ENCODE peak calls at places on chromosomes 5 and 9, in eight cellular contexts. D is tibial nerve, Q is mammary epithelial cell, B is A549, T is lung, I is epithelial cell of proximal tubule, C is hepatocyte, X is adrenal gland. P is an unnamed sample.
A peak's percentile ranks its signal among the peaks of the same experiment; 100 is the strongest.

GRCh38 chr5:158212915-158213314 is 354.0 kb upstream of the CLINT1 start:
- DNase-seq in T (no peak), D (no peak), B (peak; percentile 21), C (no peak), Q (no peak), X (peak; percentile 9), I (no peak), P (no peak)

GRCh38 chr5:100668511-100668910 is 133.3 kb downstream of the FAM174A start:
- DNase-seq in X (no peak), I (no peak), D (no peak), T (no peak), C (no peak), Q (peak; percentile 32), B (no peak), P (no peak)

GRCh38 chr5:6732634-6733410 is 19.6 kb downstream of the TENT4A start:
- DNase-seq in T (no peak), C (no peak), D (no peak), I (no peak), B (no peak), X (peak; percentile 43), Q (peak; percentile 58), P (no peak)

GRCh38 chr9:100602302-100602930 is 24.5 kb downstream of the CAVIN4 start:
- DNase-seq in X (peak; percentile 37), D (peak; percentile 22), I (peak; percentile 41), Q (peak; percentile 58), B (peak; percentile 64), C (peak; percentile 74), T (no peak), P (no peak)

GRCh38 chr5:172901012-172901780 is 58.0 kb upstream of the RPL26L1 start:
- DNase-seq in X (peak; percentile 80), Q (no peak), B (peak; percentile 94), T (no peak), D (no peak), I (peak; percentile 91), C (peak; percentile 61), P (peak; percentile 53)

GRCh38 chr5:26535215-26535614 is 503.2 kb downstream of the CDH9 start:
- DNase-seq in D (no peak), Q (no peak), B (no peak), X (no peak), C (no peak), T (no peak), I (no peak), P (no peak)

GRCh38 chr5:181243521-181244307 is at the start of gene RACK1:
- DNase-seq in T (peak; percentile 92), C (peak; percentile 93), D (peak; percentile 86), Q (peak; percentile 86), I (peak; percentile 78), X (peak; percentile 92), B (peak; percentile 92), P (peak; percentile 87)

GRCh38 chr9:15277400-15278137 is 29.4 kb downstream of the TTC39B start:
- DNase-seq in D (no peak), T (no peak), C (no peak), Q (peak; percentile 22), X (peak; percentile 64), I (peak; percentile 74), B (peak; percentile 22), P (no peak)

GRCh38 chr5:171336486-171337206 is 27.6 kb downstream of the TLX3 start:
- DNase-seq in B (peak; percentile 70), Q (peak; percentile 54), I (peak; percentile 9), X (peak; percentile 45), T (no peak), C (peak; percentile 40), D (peak; percentile 13), P (no peak)

DNA sequence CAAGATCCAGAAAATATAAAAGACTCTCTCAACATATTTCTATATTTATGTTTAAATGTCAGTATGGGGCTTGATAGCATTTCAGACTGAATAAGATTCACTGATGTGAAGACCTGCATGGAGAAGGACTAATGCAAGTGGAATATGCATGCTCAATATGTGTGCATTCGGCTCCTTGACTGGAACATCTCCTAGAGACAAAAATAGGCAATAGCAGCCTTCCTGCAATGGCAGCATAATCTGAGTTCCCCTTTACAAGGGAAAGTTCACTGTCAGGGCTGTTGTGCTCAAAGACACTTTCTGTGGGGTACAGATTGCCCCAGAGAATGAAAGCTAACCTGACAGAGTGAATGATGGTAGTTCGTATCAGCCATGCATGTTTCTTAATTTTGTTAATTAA is 42.4 kb downstream of the STARD4 start:
- DNase-seq in Q (no peak), X (no peak), T (no peak), D (no peak), I (no peak), C (no peak), B (no peak), P (no peak)
- TF ChIP-seq CTCF in Q (peak; percentile 41), X (no peak), T (no peak), D (no peak), I (no peak), C (no peak), B (no peak), P (no peak)

DNA sequence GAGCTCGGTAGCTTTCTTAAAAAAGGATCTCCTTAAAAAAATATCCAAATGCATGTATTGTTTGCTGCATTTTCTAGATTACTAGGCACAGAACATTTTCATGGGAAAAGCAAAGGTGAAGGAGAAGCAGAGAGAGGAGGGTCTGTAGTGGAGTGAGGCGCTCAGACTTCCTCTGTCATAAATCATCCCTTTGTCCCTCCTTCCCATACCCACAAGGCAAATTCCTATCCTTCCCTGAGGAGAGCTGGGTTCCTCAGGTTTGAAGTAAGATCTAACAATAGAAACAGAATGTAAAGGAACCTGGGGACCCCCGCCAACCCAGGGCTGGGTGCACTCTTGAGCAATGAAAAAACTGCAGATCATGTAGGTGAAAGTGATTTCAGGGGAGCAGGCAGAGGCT is 149.2 kb upstream of the ANKH start:
- DNase-seq in B (no peak), C (no peak), Q (no peak), D (no peak), I (no peak), T (no peak), X (no peak), P (no peak)
- H3K4me3 ChIP-seq in B (no peak overlapping the region), C (no peak overlapping the region), Q (no peak overlapping the region), D (no peak overlapping the region), I (no peak overlapping the region), T (no peak overlapping the region), X (no peak overlapping the region), P (no peak overlapping the region)

DNA sequence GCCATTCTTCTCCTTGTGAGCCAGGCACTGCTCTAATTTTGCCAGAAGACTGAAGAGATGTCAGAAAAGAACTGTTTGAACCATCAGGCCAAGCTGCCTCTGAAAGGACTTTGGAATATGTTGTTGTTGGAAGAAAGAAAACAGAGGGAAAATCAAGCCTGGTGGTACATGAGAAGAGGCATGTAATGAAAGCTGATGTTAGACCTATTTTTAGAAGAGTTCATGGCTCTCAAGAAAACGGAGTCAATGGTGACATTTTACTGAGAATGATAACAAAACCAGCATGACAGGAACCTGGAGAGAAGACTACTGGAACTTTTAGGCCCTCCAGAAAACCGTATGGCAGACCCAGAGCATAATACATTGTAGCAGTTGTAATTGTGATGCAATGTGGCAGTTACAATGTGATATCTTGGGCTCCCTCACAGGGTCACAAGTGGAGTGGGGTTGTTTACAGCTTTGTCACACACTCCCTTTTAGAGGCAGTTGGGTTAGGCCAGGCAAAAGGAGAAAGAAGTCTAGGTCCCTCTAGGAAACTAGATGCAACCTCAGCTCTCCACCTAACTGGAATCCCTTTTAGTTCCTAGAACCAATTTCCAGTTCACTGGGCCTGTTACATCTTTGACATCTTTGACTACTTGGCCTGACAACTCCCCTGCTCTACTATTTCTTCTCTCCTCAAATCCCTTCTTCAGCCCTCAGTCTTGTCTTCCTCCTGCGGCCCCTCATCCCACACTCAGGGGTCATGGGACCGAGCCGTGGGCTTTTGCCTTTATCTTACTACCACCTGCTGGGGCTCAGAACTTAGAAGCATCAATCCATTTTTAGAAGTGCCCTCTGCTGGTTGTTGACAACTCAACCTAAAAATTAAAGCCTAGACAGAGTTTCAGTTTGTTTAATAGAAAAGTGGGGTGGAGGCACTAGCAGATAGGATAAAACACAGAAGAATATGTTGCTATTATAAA is 61.2 kb upstream of the JAK2 start:
- DNase-seq in B (peak; percentile 36), I (no peak), T (no peak), Q (peak; percentile 28), X (no peak), D (no peak), C (peak; percentile 10), P (no peak)
- TF ChIP-seq CTCF in B (peak; percentile 63), I (peak; percentile 67), T (peak; percentile 16), Q (peak; percentile 44), X (peak; percentile 20), D (no peak), C (peak; percentile 36), P (peak; percentile 27)

GRCh38 chr5:94281402-94281801 is 337.0 kb downstream of the KIAA0825 start:
- DNase-seq in Q (no peak), C (no peak), B (no peak), D (no peak), I (no peak), X (no peak), T (no peak), P (no peak)

GRCh38 chr5:94274684-94275083 is 343.7 kb downstream of the KIAA0825 start:
- DNase-seq in B (no peak), I (no peak), T (no peak), X (no peak), D (no peak), Q (no peak), C (no peak), P (no peak)

GRCh38 chr5:94276751-94277150 is 341.7 kb downstream of the KIAA0825 start:
- DNase-seq in X (peak; percentile 66), C (no peak), I (no peak), T (no peak), Q (no peak), D (no peak), B (no peak), P (no peak)

DNA sequence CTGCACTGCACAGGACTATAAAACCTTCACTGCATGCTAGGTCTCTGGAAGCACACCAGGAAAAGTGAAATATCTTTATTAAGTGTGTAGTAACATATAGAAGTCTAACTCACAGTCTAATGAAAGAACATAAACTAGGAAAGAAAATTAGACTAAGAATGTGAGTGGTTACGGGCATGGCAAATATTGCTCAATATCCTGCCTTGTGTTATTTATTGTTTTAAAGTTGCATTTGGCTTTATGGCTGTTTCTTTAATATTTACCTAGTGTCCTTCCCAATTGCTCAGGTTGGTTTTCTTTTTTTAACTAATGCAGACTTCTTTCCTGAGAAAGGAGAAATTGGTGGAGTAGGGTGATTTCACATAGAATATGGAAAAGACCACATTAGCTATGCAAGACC is 342.3 kb downstream of the KIAA0825 start:
- DNase-seq in Q (no peak), C (no peak), T (no peak), X (no peak), B (no peak), I (no peak), D (no peak), P (no peak)
- H3K4me3 ChIP-seq in Q (no peak overlapping the region), C (no peak overlapping the region), T (no peak overlapping the region), X (no peak overlapping the region), B (no peak overlapping the region), I (no peak overlapping the region), D (no peak overlapping the region), P (no peak overlapping the region)

P was measured in gastrocnemius medialis.